ENCODE peak calls at places on chromosomes 6 and 20, in nine cellular contexts. One of them, this sample, is unnamed.
A peak's percentile ranks its signal among the peaks of the same experiment; 100 is the strongest.

GRCh38 chr20:46681032-46681854 is 8.0 kb downstream of the TP53RK start:
- DNase-seq in cardiac muscle cell: peak; percentile 71
- DNase-seq in K562: peak; percentile 81
- DNase-seq in uterus: peak; percentile 31
- DNase-seq in PC-3: peak; percentile 87
- DNase-seq in pancreas: no peak
- DNase-seq in ascending aorta: no peak
- DNase-seq in choroid plexus epithelial cell: peak; percentile 75
- DNase-seq in left ventricle myocardium inferior: peak; percentile 40
- DNase-seq in this sample: no peak

GRCh38 chr6:106165885-106166485 is 79.8 kb downstream of the PRDM1 start:
- DNase-seq in left ventricle myocardium inferior: no peak
- DNase-seq in uterus: no peak
- DNase-seq in PC-3: peak; percentile 53
- DNase-seq in ascending aorta: no peak
- DNase-seq in K562: no peak
- DNase-seq in choroid plexus epithelial cell: peak; percentile 82
- DNase-seq in cardiac muscle cell: no peak
- DNase-seq in pancreas: no peak
- DNase-seq in this sample: no peak

GRCh38 chr6:111734068-111734825 is 128.6 kb upstream of the TRAF3IP2 start:
- DNase-seq in ascending aorta: no peak
- DNase-seq in left ventricle myocardium inferior: no peak
- DNase-seq in PC-3: no peak
- DNase-seq in cardiac muscle cell: no peak
- DNase-seq in pancreas: no peak
- DNase-seq in uterus: no peak
- DNase-seq in K562: no peak
- DNase-seq in choroid plexus epithelial cell: peak; percentile 94
- DNase-seq in this sample: no peak

GRCh38 chr6:128024976-128025375 is 124.1 kb upstream of the THEMIS start:
- DNase-seq in K562: no peak
- DNase-seq in PC-3: no peak
- DNase-seq in cardiac muscle cell: peak; percentile 11
- DNase-seq in uterus: no peak
- DNase-seq in pancreas: no peak
- DNase-seq in left ventricle myocardium inferior: no peak
- DNase-seq in choroid plexus epithelial cell: peak; percentile 9
- DNase-seq in ascending aorta: no peak
- DNase-seq in this sample: no peak

GRCh38 chr20:23003916-23004315 is 31.2 kb upstream of the SSTR4 start:
- DNase-seq in PC-3: no peak
- DNase-seq in choroid plexus epithelial cell: no peak
- DNase-seq in left ventricle myocardium inferior: no peak
- DNase-seq in uterus: no peak
- DNase-seq in K562: no peak
- DNase-seq in pancreas: no peak
- DNase-seq in cardiac muscle cell: no peak
- DNase-seq in ascending aorta: no peak
- DNase-seq in this sample: no peak

GRCh38 chr6:167471548-167471930 is 146.7 kb downstream of the TTLL2 start:
- DNase-seq in PC-3: no peak
- DNase-seq in uterus: no peak
- DNase-seq in ascending aorta: no peak
- DNase-seq in cardiac muscle cell: no peak
- DNase-seq in left ventricle myocardium inferior: no peak
- DNase-seq in K562: no peak
- DNase-seq in pancreas: no peak
- DNase-seq in choroid plexus epithelial cell: no peak
- DNase-seq in this sample: no peak

GRCh38 chr6:168939771-168940170 is 313.9 kb downstream of the THBS2 start:
- DNase-seq in PC-3: no peak
- DNase-seq in ascending aorta: no peak
- DNase-seq in uterus: no peak
- DNase-seq in K562: no peak
- DNase-seq in choroid plexus epithelial cell: no peak
- DNase-seq in cardiac muscle cell: no peak
- DNase-seq in pancreas: no peak
- DNase-seq in left ventricle myocardium inferior: no peak
- DNase-seq in this sample: no peak

GRCh38 chr6:33699131-33699530 is 12.4 kb downstream of the UQCC2 start:
- DNase-seq in pancreas: no peak
- DNase-seq in K562: no peak
- DNase-seq in left ventricle myocardium inferior: no peak
- DNase-seq in ascending aorta: no peak
- DNase-seq in uterus: no peak
- DNase-seq in PC-3: no peak
- DNase-seq in choroid plexus epithelial cell: no peak
- DNase-seq in cardiac muscle cell: no peak
- DNase-seq in this sample: no peak

GRCh38 chr6:17038316-17038715 is 63.5 kb upstream of the STMND1 start:
- DNase-seq in PC-3: no peak
- DNase-seq in pancreas: no peak
- DNase-seq in ascending aorta: no peak
- DNase-seq in left ventricle myocardium inferior: no peak
- DNase-seq in uterus: no peak
- DNase-seq in K562: no peak
- DNase-seq in choroid plexus epithelial cell: peak; percentile 59
- DNase-seq in cardiac muscle cell: peak; percentile 74
- DNase-seq in this sample: no peak

GRCh38 chr6:57123111-57123510 is 33.1 kb downstream of the ZNF451 start:
- DNase-seq in PC-3: peak; percentile 44
- DNase-seq in left ventricle myocardium inferior: no peak
- DNase-seq in ascending aorta: no peak
- DNase-seq in uterus: no peak
- DNase-seq in choroid plexus epithelial cell: no peak
- DNase-seq in pancreas: no peak
- DNase-seq in K562: no peak
- DNase-seq in cardiac muscle cell: no peak
- DNase-seq in this sample: no peak

GRCh38 chr6:378090-378957 is 13.2 kb upstream of the IRF4 start:
- DNase-seq in choroid plexus epithelial cell: no peak
- DNase-seq in ascending aorta: no peak
- DNase-seq in uterus: no peak
- DNase-seq in cardiac muscle cell: no peak
- DNase-seq in pancreas: no peak
- DNase-seq in left ventricle myocardium inferior: no peak
- DNase-seq in PC-3: no peak
- DNase-seq in K562: no peak
- DNase-seq in this sample: no peak

GRCh38 chr6:2599817-2600216 is 150.9 kb downstream of the MYLK4 start:
- DNase-seq in ascending aorta: no peak
- DNase-seq in K562: no peak
- DNase-seq in PC-3: no peak
- DNase-seq in left ventricle myocardium inferior: no peak
- DNase-seq in cardiac muscle cell: no peak
- DNase-seq in choroid plexus epithelial cell: no peak
- DNase-seq in uterus: no peak
- DNase-seq in pancreas: no peak
- DNase-seq in this sample: no peak

GRCh38 chr6:2593167-2593566 is 157.6 kb downstream of the MYLK4 start:
- DNase-seq in PC-3: no peak
- DNase-seq in left ventricle myocardium inferior: no peak
- DNase-seq in K562: no peak
- DNase-seq in choroid plexus epithelial cell: no peak
- DNase-seq in cardiac muscle cell: no peak
- DNase-seq in pancreas: no peak
- DNase-seq in ascending aorta: no peak
- DNase-seq in uterus: no peak
- DNase-seq in this sample: no peak

GRCh38 chr6:2594868-2595267 is 155.9 kb downstream of the MYLK4 start:
- DNase-seq in K562: no peak
- DNase-seq in cardiac muscle cell: no peak
- DNase-seq in PC-3: no peak
- DNase-seq in choroid plexus epithelial cell: no peak
- DNase-seq in left ventricle myocardium inferior: no peak
- DNase-seq in pancreas: no peak
- DNase-seq in ascending aorta: no peak
- DNase-seq in uterus: no peak
- DNase-seq in this sample: no peak

GRCh38 chr6:2598867-2599266 is 151.9 kb downstream of the MYLK4 start:
- DNase-seq in K562: no peak
- DNase-seq in uterus: no peak
- DNase-seq in pancreas: no peak
- DNase-seq in choroid plexus epithelial cell: no peak
- DNase-seq in cardiac muscle cell: no peak
- DNase-seq in ascending aorta: no peak
- DNase-seq in left ventricle myocardium inferior: no peak
- DNase-seq in PC-3: no peak
- DNase-seq in this sample: no peak

GRCh38 chr6:2596222-2596621 is 154.5 kb downstream of the MYLK4 start:
- DNase-seq in PC-3: no peak
- DNase-seq in choroid plexus epithelial cell: no peak
- DNase-seq in left ventricle myocardium inferior: no peak
- DNase-seq in cardiac muscle cell: no peak
- DNase-seq in uterus: no peak
- DNase-seq in K562: no peak
- DNase-seq in ascending aorta: no peak
- DNase-seq in pancreas: no peak
- DNase-seq in this sample: no peak
- TF ChIP-seq CTCF in PC-3: peak; percentile 57
- TF ChIP-seq CTCF in choroid plexus epithelial cell: peak; percentile 20
- TF ChIP-seq CTCF in left ventricle myocardium inferior: no peak
- TF ChIP-seq CTCF in cardiac muscle cell: peak; percentile 18
- TF ChIP-seq CTCF in uterus: no peak
- TF ChIP-seq CTCF in K562: peak; percentile 29
- TF ChIP-seq CTCF in ascending aorta: no peak
- TF ChIP-seq CTCF in pancreas: no peak
- TF ChIP-seq CTCF in this sample: no peak

DNA sequence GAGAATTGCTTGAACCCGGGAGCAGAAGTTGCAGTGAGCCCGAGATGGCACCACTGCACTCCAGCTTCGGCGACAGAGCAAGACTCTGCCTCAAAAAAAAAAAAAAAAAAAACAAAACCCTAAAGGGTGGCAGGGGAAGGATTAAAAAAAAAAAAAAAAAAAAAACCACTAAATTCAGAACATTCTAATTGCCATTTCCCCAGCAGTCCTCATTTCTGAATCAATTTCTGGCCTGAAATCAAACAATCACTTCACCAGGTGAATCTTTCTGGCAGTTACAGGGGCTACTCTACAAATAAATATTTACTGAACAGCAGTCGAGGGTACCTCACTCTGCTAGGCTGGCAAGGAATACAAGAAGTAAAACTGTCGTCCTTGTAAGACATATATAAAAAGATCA is 1.2 kb downstream of the UQCC1 start:
- DNase-seq in uterus: no peak
- DNase-seq in cardiac muscle cell: no peak
- DNase-seq in PC-3: no peak
- DNase-seq in choroid plexus epithelial cell: no peak
- DNase-seq in K562: no peak
- DNase-seq in pancreas: no peak
- DNase-seq in left ventricle myocardium inferior: no peak
- DNase-seq in ascending aorta: no peak
- DNase-seq in this sample: no peak
- H3K4me3 ChIP-seq in uterus: peak overlapping the region; percentile 79
- H3K4me3 ChIP-seq in cardiac muscle cell: peak overlapping the region; percentile 97
- H3K4me3 ChIP-seq in PC-3: peak overlapping the region; percentile 98
- H3K4me3 ChIP-seq in choroid plexus epithelial cell: peak overlapping the region; percentile 68
- H3K4me3 ChIP-seq in K562: peak overlapping the region; percentile 67
- H3K4me3 ChIP-seq in pancreas: no peak overlapping the region
- H3K4me3 ChIP-seq in left ventricle myocardium inferior: peak overlapping the region; percentile 93
- H3K4me3 ChIP-seq in ascending aorta: peak overlapping the region; percentile 99
- H3K4me3 ChIP-seq in this sample: no peak overlapping the region

GRCh38 chr20:44781791-44782190 is 28.6 kb downstream of the RIMS4 start:
- DNase-seq in uterus: no peak
- DNase-seq in PC-3: peak; percentile 11
- DNase-seq in left ventricle myocardium inferior: no peak
- DNase-seq in ascending aorta: no peak
- DNase-seq in K562: no peak
- DNase-seq in cardiac muscle cell: no peak
- DNase-seq in pancreas: no peak
- DNase-seq in choroid plexus epithelial cell: no peak
- DNase-seq in this sample: no peak
- TF ChIP-seq CTCF in uterus: no peak
- TF ChIP-seq CTCF in PC-3: no peak
- TF ChIP-seq CTCF in left ventricle myocardium inferior: no peak
- TF ChIP-seq CTCF in ascending aorta: no peak
- TF ChIP-seq CTCF in K562: no peak
- TF ChIP-seq CTCF in cardiac muscle cell: no peak
- TF ChIP-seq CTCF in pancreas: no peak
- TF ChIP-seq CTCF in choroid plexus epithelial cell: no peak
- TF ChIP-seq CTCF in this sample: no peak

GRCh38 chr20:6269163-6269873 is 146.5 kb upstream of the FERMT1 start:
- DNase-seq in pancreas: no peak
- DNase-seq in PC-3: peak; percentile 18
- DNase-seq in ascending aorta: no peak
- DNase-seq in choroid plexus epithelial cell: peak; percentile 19
- DNase-seq in cardiac muscle cell: peak; percentile 2
- DNase-seq in K562: peak; percentile 11
- DNase-seq in left ventricle myocardium inferior: no peak
- DNase-seq in uterus: no peak
- DNase-seq in this sample: no peak

DNA sequence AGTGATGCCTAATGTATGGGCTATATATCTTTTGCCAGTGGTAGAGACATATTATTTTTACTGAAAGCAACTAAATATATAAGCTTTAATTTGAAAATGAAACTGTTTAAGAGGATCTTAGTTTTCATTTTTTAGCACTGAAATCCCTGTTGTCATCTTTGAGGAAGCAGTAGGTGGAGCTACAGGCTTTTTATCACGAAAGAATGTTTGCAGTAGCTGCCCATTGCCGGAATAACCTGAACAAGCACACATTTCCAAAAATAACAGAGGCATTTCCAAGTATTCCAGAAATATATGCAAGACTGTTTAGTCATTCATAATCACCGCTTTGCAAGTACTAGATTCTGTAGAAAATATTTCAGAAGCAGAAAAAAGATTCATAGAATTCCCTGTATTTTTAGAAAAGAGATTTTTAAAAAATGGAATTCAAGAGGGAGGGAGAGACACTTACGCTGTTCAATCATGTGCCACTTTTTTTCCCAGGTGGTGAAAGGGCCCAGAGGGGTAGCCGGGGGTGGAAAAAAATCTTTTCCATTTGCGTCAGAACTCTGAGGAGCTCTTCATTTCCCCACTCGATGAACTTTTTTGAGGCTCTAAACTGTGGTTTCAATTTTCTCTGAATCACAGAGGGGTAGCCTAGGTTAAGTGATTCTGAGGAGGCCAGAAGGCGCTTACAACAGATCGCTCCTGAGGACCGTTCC is 142.5 kb upstream of the FERMT1 start:
- DNase-seq in ascending aorta: no peak
- DNase-seq in pancreas: no peak
- DNase-seq in left ventricle myocardium inferior: no peak
- DNase-seq in uterus: no peak
- DNase-seq in K562: peak; percentile 6
- DNase-seq in choroid plexus epithelial cell: peak; percentile 93
- DNase-seq in cardiac muscle cell: peak; percentile 92
- DNase-seq in PC-3: peak; percentile 72
- DNase-seq in this sample: peak; percentile 35
- H3K4me3 ChIP-seq in ascending aorta: peak overlapping the region; percentile 43
- H3K4me3 ChIP-seq in pancreas: no peak overlapping the region
- H3K4me3 ChIP-seq in left ventricle myocardium inferior: peak overlapping the region; percentile 29
- H3K4me3 ChIP-seq in uterus: no peak overlapping the region
- H3K4me3 ChIP-seq in K562: no peak overlapping the region
- H3K4me3 ChIP-seq in choroid plexus epithelial cell: peak overlapping the region; percentile 31
- H3K4me3 ChIP-seq in cardiac muscle cell: no peak overlapping the region
- H3K4me3 ChIP-seq in PC-3: peak overlapping the region; percentile 38
- H3K4me3 ChIP-seq in this sample: peak overlapping the region; percentile 22

DNA sequence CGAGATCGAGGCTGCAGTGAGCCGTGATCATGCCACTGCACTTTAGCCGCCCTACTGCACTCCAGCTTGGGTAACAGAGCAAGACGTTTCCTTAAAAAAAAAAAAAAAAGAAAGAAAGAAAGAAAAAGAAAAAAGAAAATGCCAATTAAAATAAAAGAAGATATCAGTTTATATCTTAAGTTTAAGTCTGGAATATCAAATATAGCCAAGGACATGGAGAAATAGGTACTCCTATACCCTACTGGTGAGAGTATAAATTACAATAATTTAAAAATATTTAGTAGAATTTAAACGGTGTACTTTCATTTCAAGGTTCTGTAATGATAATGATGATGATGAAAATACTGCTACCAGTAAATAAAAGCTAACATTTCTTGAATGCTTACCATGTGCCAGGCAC is 3.8 kb upstream of the TRIM31 start:
- DNase-seq in ascending aorta: no peak
- DNase-seq in K562: no peak
- DNase-seq in PC-3: no peak
- DNase-seq in uterus: no peak
- DNase-seq in choroid plexus epithelial cell: no peak
- DNase-seq in left ventricle myocardium inferior: no peak
- DNase-seq in pancreas: no peak
- DNase-seq in cardiac muscle cell: no peak
- DNase-seq in this sample: no peak
- TF ChIP-seq CTCF in ascending aorta: peak; percentile 6
- TF ChIP-seq CTCF in K562: no peak
- TF ChIP-seq CTCF in PC-3: no peak
- TF ChIP-seq CTCF in uterus: no peak
- TF ChIP-seq CTCF in choroid plexus epithelial cell: peak; percentile 8
- TF ChIP-seq CTCF in left ventricle myocardium inferior: no peak
- TF ChIP-seq CTCF in pancreas: peak; percentile 11
- TF ChIP-seq CTCF in cardiac muscle cell: no peak
- TF ChIP-seq CTCF in this sample: no peak

This sample was measured in heart right ventricle.